ENCODE peak calls at places on chromosomes 3 and 15, in five cellular contexts. Q, V, P, R and E are unnamed samples.

GRCh38 chr3:71581981-71582611 is 1.4 kb downstream of the FOXP1 start:
- DNase-seq in R (peak), V (peak), P (peak), Q (no peak), E (peak)

GRCh38 chr3:128293930-128294329 is 140.6 kb downstream of the EEFSEC start:
- DNase-seq in V (no peak), R (no peak), Q (no peak), P (no peak), E (peak)

GRCh38 chr3:331881-332280 is 135.3 kb downstream of the CHL1 start:
- DNase-seq in R (no peak), P (no peak), V (no peak), Q (no peak), E (no peak)

GRCh38 chr3:72003936-72004335 is 219.0 kb upstream of the PROK2 start:
- DNase-seq in V (no peak), Q (no peak), R (no peak), P (no peak), E (no peak)

GRCh38 chr3:134619884-134620445 is 30.9 kb downstream of the KY start:
- DNase-seq in R (no peak), V (no peak), Q (no peak), P (no peak), E (peak)

GRCh38 chr3:118900737-118901525 is 133.7 kb downstream of the IGSF11 start:
- DNase-seq in V (no peak), Q (no peak), P (no peak), R (no peak), E (no peak)

GRCh38 chr3:189899186-189899585 is 221.5 kb downstream of the P3H2 start:
- DNase-seq in Q (no peak), P (no peak), R (no peak), V (no peak), E (no peak)

GRCh38 chr15:39565851-39566250 is 15.0 kb upstream of the THBS1 start:
- DNase-seq in Q (no peak), V (no peak), R (no peak), P (no peak), E (no peak)

GRCh38 chr3:62169871-62170660 is 203.3 kb downstream of the FEZF2 start:
- DNase-seq in Q (no peak), V (no peak), R (no peak), P (no peak), E (no peak)

GRCh38 chr15:89383635-89384604 is 49.3 kb upstream of the POLG start:
- DNase-seq in Q (no peak), R (peak), P (no peak), V (no peak), E (no peak)

GRCh38 chr3:195372220-195372619 is 70.6 kb downstream of the ACAP2 start:
- DNase-seq in R (no peak), Q (no peak), V (no peak), P (no peak), E (no peak)

GRCh38 chr15:42065008-42065407 is 29.4 kb downstream of the PLA2G4D start:
- DNase-seq in R (no peak), P (no peak), Q (no peak), V (no peak), E (peak)

GRCh38 chr15:76208786-76209424 is 102.4 kb downstream of the ETFA start:
- DNase-seq in P (no peak), Q (no peak), R (no peak), V (no peak), E (no peak)

GRCh38 chr3:85821130-85821756 is 862.5 kb downstream of the CADM2 start:
- DNase-seq in Q (no peak), R (peak), P (no peak), V (no peak), E (no peak)

GRCh38 chr15:74179983-74180688 is 6.6 kb downstream of the ISLR start:
- DNase-seq in P (no peak), R (no peak), V (no peak), Q (no peak), E (no peak)

GRCh38 chr15:46815765-46816164 is 901.5 kb upstream of the SEMA6D start:
- DNase-seq in Q (no peak), R (no peak), P (no peak), V (no peak), E (no peak)

GRCh38 chr15:85582719-85583089 is 202.3 kb downstream of the AKAP13 start:
- DNase-seq in R (no peak), Q (peak), P (no peak), V (peak), E (no peak)

GRCh38 chr3:38482951-38483350 is 13.2 kb upstream of the EXOG start:
- DNase-seq in P (no peak), V (no peak), R (no peak), Q (no peak), E (no peak)

GRCh38 chr15:78909791-78910228 is 35.0 kb downstream of the CTSH start:
- DNase-seq in R (no peak), P (peak), V (no peak), Q (peak), E (no peak)

GRCh38 chr3:77281721-77282120 is 241.8 kb downstream of the ROBO2 start:
- DNase-seq in Q (no peak), R (no peak), P (no peak), V (no peak), E (no peak)

GRCh38 chr3:44045476-44046275 is 196.0 kb upstream of the TOPAZ1 start:
- DNase-seq in R (peak), Q (peak), P (no peak), V (no peak), E (no peak)

GRCh38 chr3:106447902-106448301 is 579.1 kb upstream of the CBLB start:
- DNase-seq in Q (no peak), P (no peak), V (no peak), R (no peak), E (no peak)

GRCh38 chr3:15636028-15636709 is 34.6 kb downstream of the BTD start:
- DNase-seq in Q (no peak), P (no peak), R (peak), V (no peak), E (no peak)

GRCh38 chr3:120680193-120680894 is 1.7 kb downstream of the HGD start:
- DNase-seq in V (no peak), R (no peak), Q (no peak), P (no peak), E (no peak)

GRCh38 chr15:40702077-40702476 is 7.1 kb downstream of the RAD51 start:
- DNase-seq in V (no peak), R (no peak), Q (no peak), P (no peak), E (no peak)
- TF ChIP-seq CTCF in V (no peak), R (peak), Q (peak), P (peak), E (no peak)

DNA sequence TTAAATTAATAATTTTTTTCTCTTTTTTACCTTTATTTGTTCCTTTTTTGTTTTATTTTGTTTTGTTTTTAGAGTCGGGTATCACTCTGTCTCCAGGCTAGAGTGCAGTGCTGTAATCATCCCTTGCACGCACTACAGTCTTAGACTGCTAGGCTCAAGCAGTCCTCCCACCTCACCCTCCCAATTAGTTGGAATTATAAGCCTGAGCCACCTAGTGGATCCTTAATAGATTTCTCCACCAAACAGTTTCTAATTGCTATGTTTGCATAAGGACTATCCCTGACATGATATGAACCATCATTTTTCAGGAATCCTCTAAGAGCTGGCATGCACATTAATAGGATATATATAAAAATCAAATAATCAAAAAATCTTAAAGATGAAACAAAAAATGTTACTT is 993.2 kb downstream of the OTOL1 start:
- DNase-seq in Q (no peak), R (no peak), V (no peak), P (no peak), E (no peak)
- TF ChIP-seq CTCF in Q (no peak), R (no peak), V (no peak), P (peak), E (no peak)

DNA sequence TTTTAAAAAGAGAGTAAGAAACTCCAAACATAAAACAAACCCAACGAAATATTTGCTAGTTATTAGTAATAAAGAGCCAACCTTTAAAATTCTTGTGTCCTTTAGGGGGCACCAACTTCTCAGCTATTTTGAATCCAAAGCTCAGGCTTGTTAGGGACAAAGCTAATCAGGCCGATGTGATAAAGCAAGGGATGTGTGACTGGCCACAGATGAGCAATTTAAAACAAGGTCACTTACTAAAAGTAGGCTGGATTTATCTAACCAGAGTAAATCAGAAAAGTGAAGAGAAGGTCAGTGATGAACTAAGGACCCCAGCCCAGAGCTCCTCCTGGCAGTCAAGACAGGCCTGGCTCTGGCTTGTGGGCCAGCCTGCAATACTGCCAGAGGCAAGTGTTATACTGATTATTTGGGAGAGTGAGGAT is 108.5 kb downstream of the CYP19A1 start:
- DNase-seq in P (no peak), V (no peak), R (no peak), Q (no peak), E (no peak)
- TF ChIP-seq CTCF in P (peak), V (no peak), R (peak), Q (peak), E (no peak)

GRCh38 chr15:69762373-69763148 is 309.9 kb downstream of the RPLP1 start:
- DNase-seq in V (no peak), P (no peak), R (no peak), Q (no peak), E (no peak)
- TF ChIP-seq CTCF in V (no peak), P (no peak), R (no peak), Q (peak), E (no peak)

DNA sequence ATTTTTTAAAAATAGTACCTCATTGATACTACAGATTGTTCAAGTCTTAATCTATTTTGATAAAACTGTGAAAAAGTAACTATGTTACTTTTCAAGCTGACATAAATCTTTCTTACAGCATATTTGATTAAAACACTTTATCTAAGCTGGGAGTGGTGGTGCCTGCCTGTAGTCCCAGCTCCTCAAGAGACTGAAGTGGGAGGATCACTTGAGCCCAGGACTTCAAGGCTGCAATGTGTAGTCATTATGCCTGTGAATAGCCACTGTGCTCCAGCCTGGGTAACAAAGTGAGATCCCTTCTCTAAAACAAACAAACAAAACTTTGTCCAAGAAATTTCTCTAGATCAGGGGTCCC is 59.6 kb upstream of the NEDD4 start:
- DNase-seq in Q (no peak), P (no peak), V (no peak), R (no peak), E (no peak)
- TF ChIP-seq CTCF in Q (no peak), P (no peak), V (no peak), R (peak), E (peak)

GRCh38 chr3:81218023-81218422 is 543.4 kb downstream of the GBE1 start:
- DNase-seq in V (no peak), P (no peak), Q (no peak), R (peak), E (no peak)
- TF ChIP-seq CTCF in V (no peak), P (peak), Q (no peak), R (peak), E (no peak)

DNA sequence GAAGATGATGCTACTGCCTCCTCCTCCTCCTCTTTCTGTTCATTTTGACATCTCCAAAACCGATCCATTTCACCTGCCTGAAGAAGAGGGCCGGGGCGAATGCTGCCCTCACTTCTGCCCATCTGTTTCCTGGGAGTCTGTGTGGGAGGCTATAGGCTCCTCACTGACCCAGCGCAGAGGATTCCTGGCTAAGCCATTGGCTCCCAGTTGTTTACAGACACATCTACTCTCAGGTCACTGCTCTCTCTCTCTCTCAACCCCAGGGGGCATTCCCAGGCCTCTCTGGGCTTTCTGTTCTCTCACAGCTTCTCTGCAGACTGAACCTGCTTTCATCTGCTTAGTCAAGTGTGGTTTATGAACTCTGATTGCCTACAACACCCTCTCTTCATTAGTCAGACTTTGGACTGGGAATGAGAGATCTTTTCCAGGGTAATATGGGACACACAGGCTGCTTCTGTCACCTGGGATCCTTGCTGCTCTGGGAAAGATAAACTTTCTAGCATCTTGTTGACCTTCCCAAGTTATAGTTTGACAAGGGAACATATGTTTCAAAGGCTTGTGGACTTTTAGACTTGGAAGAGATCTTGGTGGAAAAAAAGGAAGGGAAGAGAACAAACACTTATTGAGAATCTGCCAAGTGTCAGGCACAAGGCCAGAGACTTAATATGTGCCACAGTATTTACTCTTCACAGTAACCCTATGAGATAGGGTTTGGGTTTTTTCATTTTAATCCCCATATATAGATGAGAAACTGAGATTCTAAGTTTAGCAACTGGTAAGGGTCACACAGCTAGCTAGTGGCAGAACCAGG is 30.2 kb upstream of the USP3 start:
- DNase-seq in Q (peak), V (no peak), R (no peak), P (no peak), E (no peak)
- TF ChIP-seq CTCF in Q (no peak), V (no peak), R (no peak), P (no peak), E (no peak)

DNA sequence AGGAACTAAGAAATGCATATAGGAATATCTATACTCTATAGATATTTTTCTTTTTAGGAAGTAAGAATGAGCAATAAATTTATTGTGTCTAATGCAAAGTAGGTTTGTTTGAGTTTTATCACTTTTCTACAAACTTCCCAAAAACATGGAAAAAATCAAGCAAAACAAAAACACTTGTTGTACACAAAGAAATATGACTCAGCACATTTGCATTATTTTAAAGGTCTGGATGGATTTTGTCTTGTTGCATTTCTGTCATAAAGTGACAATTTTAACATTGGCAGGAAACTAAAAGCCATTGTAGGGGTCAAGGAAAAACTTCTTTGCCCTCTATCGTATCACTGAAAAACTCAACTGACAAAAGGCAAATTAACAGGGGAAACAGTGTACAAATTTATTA is 267.2 kb downstream of the PYDC2 start:
- DNase-seq in R (no peak), Q (no peak), P (no peak), V (no peak), E (no peak)
- TF ChIP-seq CTCF in R (no peak), Q (no peak), P (no peak), V (no peak), E (no peak)